ENCODE peak calls at places on chromosomes 1 and 21, in nine cellular contexts. One of them, this sample, is unnamed.

GRCh38 chr1:2373551-2374259 is 17.6 kb downstream of the MORN1 start:
- DNase-seq in stomach: no peak
- DNase-seq in adrenal gland: no peak
- DNase-seq in heart left ventricle: no peak
- DNase-seq in suprapubic skin: no peak
- DNase-seq in A549: no peak
- DNase-seq in IMR-90: no peak
- DNase-seq in uterus: no peak
- DNase-seq in H1: no peak
- DNase-seq in this sample: no peak

GRCh38 chr1:236516929-236517704 is 6.7 kb upstream of the LGALS8 start:
- DNase-seq in stomach: no peak
- DNase-seq in adrenal gland: no peak
- DNase-seq in heart left ventricle: no peak
- DNase-seq in suprapubic skin: no peak
- DNase-seq in A549: peak; percentile 33
- DNase-seq in IMR-90: peak; percentile 85
- DNase-seq in uterus: no peak
- DNase-seq in H1: no peak
- DNase-seq in this sample: no peak

GRCh38 chr1:973459-974292 is 7.4 kb downstream of the PLEKHN1 start:
- DNase-seq in stomach: no peak
- DNase-seq in adrenal gland: no peak
- DNase-seq in heart left ventricle: no peak
- DNase-seq in suprapubic skin: no peak
- DNase-seq in A549: no peak
- DNase-seq in IMR-90: no peak
- DNase-seq in uterus: no peak
- DNase-seq in H1: no peak
- DNase-seq in this sample: no peak

GRCh38 chr1:25710583-25711347 is 89.2 kb upstream of the SELENON start:
- DNase-seq in stomach: no peak
- DNase-seq in adrenal gland: no peak
- DNase-seq in heart left ventricle: no peak
- DNase-seq in suprapubic skin: no peak
- DNase-seq in A549: no peak
- DNase-seq in IMR-90: peak; percentile 66
- DNase-seq in uterus: no peak
- DNase-seq in H1: no peak
- DNase-seq in this sample: no peak

GRCh38 chr1:100866041-100866900 is 28.4 kb downstream of the EXTL2 start:
- DNase-seq in stomach: no peak
- DNase-seq in adrenal gland: no peak
- DNase-seq in heart left ventricle: no peak
- DNase-seq in suprapubic skin: no peak
- DNase-seq in A549: peak; percentile 5
- DNase-seq in IMR-90: peak; percentile 70
- DNase-seq in uterus: no peak
- DNase-seq in H1: no peak
- DNase-seq in this sample: no peak

GRCh38 chr1:169610110-169610509 is 19.8 kb downstream of the SELP start:
- DNase-seq in stomach: no peak
- DNase-seq in adrenal gland: no peak
- DNase-seq in heart left ventricle: peak; percentile 28
- DNase-seq in suprapubic skin: no peak
- DNase-seq in A549: no peak
- DNase-seq in IMR-90: no peak
- DNase-seq in uterus: no peak
- DNase-seq in H1: no peak
- DNase-seq in this sample: no peak

GRCh38 chr1:53645690-53646078 is 93.3 kb downstream of the GLIS1 start:
- DNase-seq in stomach: no peak
- DNase-seq in adrenal gland: no peak
- DNase-seq in heart left ventricle: no peak
- DNase-seq in suprapubic skin: no peak
- DNase-seq in A549: no peak
- DNase-seq in IMR-90: no peak
- DNase-seq in uterus: no peak
- DNase-seq in H1: no peak
- DNase-seq in this sample: no peak

GRCh38 chr21:25518491-25518911 is 88.8 kb downstream of the MRPL39 start:
- DNase-seq in stomach: no peak
- DNase-seq in adrenal gland: no peak
- DNase-seq in heart left ventricle: no peak
- DNase-seq in suprapubic skin: no peak
- DNase-seq in A549: no peak
- DNase-seq in IMR-90: no peak
- DNase-seq in uterus: no peak
- DNase-seq in H1: no peak
- DNase-seq in this sample: no peak

GRCh38 chr1:198903203-198903602 is 264.4 kb downstream of the PTPRC start:
- DNase-seq in stomach: no peak
- DNase-seq in adrenal gland: no peak
- DNase-seq in heart left ventricle: no peak
- DNase-seq in suprapubic skin: no peak
- DNase-seq in A549: no peak
- DNase-seq in IMR-90: no peak
- DNase-seq in uterus: no peak
- DNase-seq in H1: peak; percentile 1
- DNase-seq in this sample: no peak

GRCh38 chr1:11719313-11720032 is 16.5 kb upstream of the AGTRAP start:
- DNase-seq in stomach: peak; percentile 88
- DNase-seq in adrenal gland: peak; percentile 80
- DNase-seq in heart left ventricle: peak; percentile 73
- DNase-seq in suprapubic skin: peak; percentile 94
- DNase-seq in A549: no peak
- DNase-seq in IMR-90: peak; percentile 61
- DNase-seq in uterus: peak; percentile 81
- DNase-seq in H1: no peak
- DNase-seq in this sample: peak; percentile 85

GRCh38 chr1:30126839-30127238 is 596.5 kb downstream of the MATN1 start:
- DNase-seq in stomach: no peak
- DNase-seq in adrenal gland: no peak
- DNase-seq in heart left ventricle: no peak
- DNase-seq in suprapubic skin: no peak
- DNase-seq in A549: no peak
- DNase-seq in IMR-90: no peak
- DNase-seq in uterus: no peak
- DNase-seq in H1: no peak
- DNase-seq in this sample: no peak

GRCh38 chr1:212110617-212111016 is 75.1 kb downstream of the DTL start:
- DNase-seq in stomach: peak; percentile 59
- DNase-seq in adrenal gland: no peak
- DNase-seq in heart left ventricle: peak; percentile 27
- DNase-seq in suprapubic skin: no peak
- DNase-seq in A549: no peak
- DNase-seq in IMR-90: peak; percentile 22
- DNase-seq in uterus: no peak
- DNase-seq in H1: no peak
- DNase-seq in this sample: no peak

GRCh38 chr21:45118099-45118498 is 43.7 kb downstream of the ADARB1 start:
- DNase-seq in stomach: no peak
- DNase-seq in adrenal gland: no peak
- DNase-seq in heart left ventricle: no peak
- DNase-seq in suprapubic skin: no peak
- DNase-seq in A549: no peak
- DNase-seq in IMR-90: no peak
- DNase-seq in uterus: no peak
- DNase-seq in H1: no peak
- DNase-seq in this sample: no peak

GRCh38 chr1:68751723-68752122 is 254.8 kb upstream of the DEPDC1 start:
- DNase-seq in stomach: no peak
- DNase-seq in adrenal gland: no peak
- DNase-seq in heart left ventricle: no peak
- DNase-seq in suprapubic skin: no peak
- DNase-seq in A549: no peak
- DNase-seq in IMR-90: no peak
- DNase-seq in uterus: no peak
- DNase-seq in H1: no peak
- DNase-seq in this sample: no peak
- H3K9me3 ChIP-seq in stomach: no peaks in the 10 kb centered on the region
- H3K9me3 ChIP-seq in adrenal gland: no peaks in the 10 kb centered on the region
- H3K9me3 ChIP-seq in heart left ventricle: no peaks in the 10 kb centered on the region
- H3K9me3 ChIP-seq in suprapubic skin: no peaks in the 10 kb centered on the region
- H3K9me3 ChIP-seq in A549: no peaks in the 10 kb centered on the region
- H3K9me3 ChIP-seq in IMR-90: no peaks in the 10 kb centered on the region
- H3K9me3 ChIP-seq in uterus: no peaks in the 10 kb centered on the region
- H3K9me3 ChIP-seq in H1: no peaks in the 10 kb centered on the region
- H3K9me3 ChIP-seq in this sample: no peaks in the 10 kb centered on the region

GRCh38 chr1:109252893-109253802 is 3.8 kb downstream of the CELSR2 start:
- DNase-seq in stomach: no peak
- DNase-seq in adrenal gland: no peak
- DNase-seq in heart left ventricle: no peak
- DNase-seq in suprapubic skin: no peak
- DNase-seq in A549: no peak
- DNase-seq in IMR-90: no peak
- DNase-seq in uterus: peak; percentile 59
- DNase-seq in H1: no peak
- DNase-seq in this sample: no peak
- TF ChIP-seq POLR2A in stomach: no peak
- TF ChIP-seq POLR2A in adrenal gland: no peak
- TF ChIP-seq POLR2A in heart left ventricle: no peak
- TF ChIP-seq POLR2A in suprapubic skin: no peak
- TF ChIP-seq POLR2A in A549: no peak
- TF ChIP-seq POLR2A in IMR-90: no peak
- TF ChIP-seq POLR2A in uterus: no peak
- TF ChIP-seq POLR2A in H1: no peak
- TF ChIP-seq POLR2A in this sample: no peak

DNA sequence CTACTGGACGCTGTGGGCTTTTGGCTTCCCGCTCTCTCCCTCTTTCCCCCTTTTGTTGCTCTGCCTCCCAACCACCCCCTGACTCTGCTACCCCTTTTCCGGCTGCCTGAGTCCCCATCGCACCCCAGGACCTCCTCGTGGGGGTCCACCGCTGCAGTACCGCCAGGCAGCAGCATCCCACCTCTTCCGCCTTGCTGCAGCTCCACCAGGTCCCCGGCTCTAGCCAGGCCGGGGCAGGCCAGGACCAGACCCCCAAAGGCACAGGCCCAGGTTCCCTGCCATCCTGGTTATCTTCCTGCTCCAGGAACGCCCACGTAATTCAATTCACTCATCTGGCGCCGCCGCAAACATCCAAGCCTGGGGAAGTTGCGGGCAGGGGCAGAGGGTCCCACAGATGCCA is 139.8 kb downstream of the LIPI start:
- DNase-seq in stomach: no peak
- DNase-seq in adrenal gland: no peak
- DNase-seq in heart left ventricle: no peak
- DNase-seq in suprapubic skin: no peak
- DNase-seq in A549: no peak
- DNase-seq in IMR-90: no peak
- DNase-seq in uterus: no peak
- DNase-seq in H1: no peak
- DNase-seq in this sample: no peak
- H3K9me3 ChIP-seq in stomach: peaks cover 13% of the 10 kb centered on the region
- H3K9me3 ChIP-seq in adrenal gland: no peaks in the 10 kb centered on the region
- H3K9me3 ChIP-seq in heart left ventricle: no peaks in the 10 kb centered on the region
- H3K9me3 ChIP-seq in suprapubic skin: no peaks in the 10 kb centered on the region
- H3K9me3 ChIP-seq in A549: no peaks in the 10 kb centered on the region
- H3K9me3 ChIP-seq in IMR-90: peaks cover 8% of the 10 kb centered on the region
- H3K9me3 ChIP-seq in uterus: no peaks in the 10 kb centered on the region
- H3K9me3 ChIP-seq in H1: peaks cover 8% of the 10 kb centered on the region
- H3K9me3 ChIP-seq in this sample: peaks cover 11% of the 10 kb centered on the region

GRCh38 chr1:83816836-83817235 is 182.1 kb downstream of the TTLL7 start:
- DNase-seq in stomach: no peak
- DNase-seq in adrenal gland: no peak
- DNase-seq in heart left ventricle: no peak
- DNase-seq in suprapubic skin: no peak
- DNase-seq in A549: no peak
- DNase-seq in IMR-90: no peak
- DNase-seq in uterus: no peak
- DNase-seq in H1: no peak
- DNase-seq in this sample: no peak
- TF ChIP-seq POLR2A in stomach: no peak
- TF ChIP-seq POLR2A in adrenal gland: no peak
- TF ChIP-seq POLR2A in heart left ventricle: no peak
- TF ChIP-seq POLR2A in suprapubic skin: no peak
- TF ChIP-seq POLR2A in A549: no peak
- TF ChIP-seq POLR2A in IMR-90: no peak
- TF ChIP-seq POLR2A in uterus: no peak
- TF ChIP-seq POLR2A in H1: no peak
- TF ChIP-seq POLR2A in this sample: no peak